ENCODE peak calls at places on chromosome 11, in four cellular contexts. One of them, this sample, is unnamed.

GRCh38 chr11:13963949-13964770 is 1.6 kb downstream of the SPON1 start:
- DNase-seq in activated CD8-positive, alpha-beta memory T cell treated with anti-CD3 and anti-CD28 coated beads for 24 hours: peak; percentile 69
- DNase-seq in brain microvascular endothelial cell: no peak
- DNase-seq in Caco-2: no peak
- DNase-seq in this sample: peak; percentile 45

GRCh38 chr11:10107522-10107921 is 186.5 kb downstream of the SBF2 start:
- DNase-seq in Caco-2: no peak
- DNase-seq in brain microvascular endothelial cell: no peak
- DNase-seq in activated CD8-positive, alpha-beta memory T cell treated with anti-CD3 and anti-CD28 coated beads for 24 hours: no peak
- DNase-seq in this sample: no peak

GRCh38 chr11:73384871-73385692 is 8.9 kb downstream of the RELT start:
- DNase-seq in activated CD8-positive, alpha-beta memory T cell treated with anti-CD3 and anti-CD28 coated beads for 24 hours: no peak
- DNase-seq in Caco-2: no peak
- DNase-seq in brain microvascular endothelial cell: no peak
- DNase-seq in this sample: peak; percentile 90

GRCh38 chr11:490186-490929 is 16.7 kb downstream of the RNH1 start:
- DNase-seq in brain microvascular endothelial cell: no peak
- DNase-seq in activated CD8-positive, alpha-beta memory T cell treated with anti-CD3 and anti-CD28 coated beads for 24 hours: no peak
- DNase-seq in Caco-2: no peak
- DNase-seq in this sample: no peak

GRCh38 chr11:15471709-15472404 is 357.1 kb downstream of the INSC start:
- DNase-seq in Caco-2: no peak
- DNase-seq in brain microvascular endothelial cell: no peak
- DNase-seq in activated CD8-positive, alpha-beta memory T cell treated with anti-CD3 and anti-CD28 coated beads for 24 hours: no peak
- DNase-seq in this sample: no peak

GRCh38 chr11:69773626-69774353 is 1.4 kb downstream of the FGF4 start:
- DNase-seq in Caco-2: no peak
- DNase-seq in activated CD8-positive, alpha-beta memory T cell treated with anti-CD3 and anti-CD28 coated beads for 24 hours: no peak
- DNase-seq in brain microvascular endothelial cell: no peak
- DNase-seq in this sample: no peak

GRCh38 chr11:45889966-45890365 is 4.5 kb downstream of the MAPK8IP1 start:
- DNase-seq in Caco-2: no peak
- DNase-seq in activated CD8-positive, alpha-beta memory T cell treated with anti-CD3 and anti-CD28 coated beads for 24 hours: no peak
- DNase-seq in brain microvascular endothelial cell: no peak
- DNase-seq in this sample: no peak

GRCh38 chr11:60711316-60711715 is 11.9 kb downstream of the MS4A8 start:
- DNase-seq in activated CD8-positive, alpha-beta memory T cell treated with anti-CD3 and anti-CD28 coated beads for 24 hours: no peak
- DNase-seq in brain microvascular endothelial cell: no peak
- DNase-seq in Caco-2: peak; percentile 94
- DNase-seq in this sample: no peak

GRCh38 chr11:119976805-119977583 is 160.9 kb downstream of the TRIM29 start:
- DNase-seq in brain microvascular endothelial cell: no peak
- DNase-seq in Caco-2: peak; percentile 27
- DNase-seq in activated CD8-positive, alpha-beta memory T cell treated with anti-CD3 and anti-CD28 coated beads for 24 hours: no peak
- DNase-seq in this sample: no peak

GRCh38 chr11:23585700-23586099 is 725.4 kb upstream of the CCDC179 start:
- DNase-seq in brain microvascular endothelial cell: no peak
- DNase-seq in Caco-2: no peak
- DNase-seq in activated CD8-positive, alpha-beta memory T cell treated with anti-CD3 and anti-CD28 coated beads for 24 hours: no peak
- DNase-seq in this sample: no peak

GRCh38 chr11:27467181-27467913 is 5.2 kb downstream of the LGR4 start:
- DNase-seq in brain microvascular endothelial cell: no peak
- DNase-seq in activated CD8-positive, alpha-beta memory T cell treated with anti-CD3 and anti-CD28 coated beads for 24 hours: no peak
- DNase-seq in Caco-2: no peak
- DNase-seq in this sample: no peak

GRCh38 chr11:75907926-75908527 is 93.0 kb downstream of the UVRAG start:
- DNase-seq in brain microvascular endothelial cell: no peak
- DNase-seq in Caco-2: no peak
- DNase-seq in activated CD8-positive, alpha-beta memory T cell treated with anti-CD3 and anti-CD28 coated beads for 24 hours: no peak
- DNase-seq in this sample: no peak